ENCODE peak calls at places on chromosome 7, in nine cellular contexts. E, I, X, F, D, M, S, O and T are unnamed samples.

GRCh38 chr7:52009195-52009594 is 692.6 kb upstream of the COBL start:
- DNase-seq in M (no peak), S (no peak), D (no peak), E (no peak), X (peak), F (no peak), O (no peak), I (no peak), T (no peak)

GRCh38 chr7:152115021-152115718 is 89.7 kb downstream of the GALNT11 start:
- DNase-seq in F (no peak), D (no peak), O (no peak), S (no peak), I (no peak), X (no peak), M (no peak), E (no peak), T (no peak)

GRCh38 chr7:131471605-131472004 is 84.8 kb downstream of the PODXL start:
- DNase-seq in X (no peak), S (no peak), I (no peak), F (no peak), E (no peak), D (no peak), M (no peak), O (no peak), T (no peak)

GRCh38 chr7:24717247-24717622 is 40.0 kb downstream of the GSDME start:
- DNase-seq in D (no peak), E (no peak), X (no peak), M (no peak), S (no peak), F (no peak), O (no peak), I (no peak), T (no peak)

GRCh38 chr7:48497521-48497920 is 326.3 kb downstream of the ABCA13 start:
- DNase-seq in D (no peak), F (no peak), I (no peak), E (no peak), X (no peak), S (peak), M (no peak), O (no peak), T (no peak)

GRCh38 chr7:115888981-115889668 is 141.4 kb downstream of the TFEC start:
- DNase-seq in I (no peak), D (no peak), M (no peak), F (no peak), E (no peak), S (no peak), X (no peak), O (no peak), T (no peak)

GRCh38 chr7:25369794-25370193 is 141.5 kb upstream of the NPVF start:
- DNase-seq in M (no peak), F (no peak), I (no peak), O (no peak), S (no peak), X (no peak), D (no peak), E (no peak), T (no peak)

GRCh38 chr7:27134392-27134791 is 3.8 kb upstream of the HOXA4 start:
- DNase-seq in I (peak), S (peak), X (no peak), M (no peak), O (no peak), F (no peak), D (no peak), E (peak), T (no peak)

GRCh38 chr7:104252409-104253134 is 44.8 kb upstream of the ORC5 start:
- DNase-seq in S (no peak), I (peak), X (no peak), M (no peak), O (no peak), D (no peak), F (no peak), E (no peak), T (no peak)

GRCh38 chr7:15016726-15017125 is 114.2 kb upstream of the DGKB start:
- DNase-seq in F (no peak), O (no peak), S (peak), E (peak), D (no peak), M (no peak), I (no peak), X (peak), T (no peak)

GRCh38 chr7:7799138-7799537 is 80.7 kb upstream of the RPA3 start:
- DNase-seq in E (no peak), D (no peak), X (peak), F (no peak), I (peak), M (no peak), O (no peak), S (no peak), T (no peak)

GRCh38 chr7:96303105-96303685 is 18.7 kb downstream of the SLC25A13 start:
- DNase-seq in O (no peak), M (no peak), I (no peak), E (no peak), D (no peak), S (no peak), F (no peak), X (peak), T (no peak)

GRCh38 chr7:16648551-16648950 is 2.6 kb downstream of the BZW2 start:
- DNase-seq in O (no peak), S (no peak), M (no peak), E (no peak), I (no peak), D (no peak), X (no peak), F (no peak), T (no peak)

GRCh38 chr7:49706106-49706505 is 67.3 kb upstream of the VWC2 start:
- DNase-seq in S (no peak), O (no peak), I (no peak), X (no peak), F (no peak), M (no peak), E (no peak), D (no peak), T (no peak)

GRCh38 chr7:4945949-4946348 is 13.0 kb downstream of the MMD2 start:
- DNase-seq in O (no peak), M (no peak), I (no peak), E (no peak), S (no peak), X (no peak), D (no peak), F (no peak), T (no peak)

GRCh38 chr7:51022821-51023220 is 240.1 kb upstream of the GRB10 start:
- DNase-seq in O (no peak), X (no peak), I (no peak), S (no peak), M (no peak), D (no peak), E (no peak), F (peak), T (no peak)

GRCh38 chr7:142511801-142512200 is 237.5 kb upstream of the PRSS1 start:
- DNase-seq in S (no peak), M (no peak), X (no peak), E (no peak), F (no peak), I (no peak), D (no peak), O (no peak), T (no peak)

GRCh38 chr7:134024729-134025128 is 102.4 kb upstream of the LRGUK start:
- DNase-seq in F (no peak), M (no peak), O (no peak), E (no peak), I (no peak), X (peak), D (no peak), S (no peak), T (no peak)

GRCh38 chr7:44063894-44064651 is 1.3 kb downstream of the PGAM2 start:
- DNase-seq in I (no peak), F (no peak), E (no peak), X (no peak), O (peak), S (no peak), D (no peak), M (no peak), T (no peak)

GRCh38 chr7:41885748-41886147 is 182.9 kb upstream of the INHBA start:
- DNase-seq in I (peak), F (no peak), D (no peak), X (no peak), S (no peak), M (no peak), E (no peak), O (no peak), T (no peak)

GRCh38 chr7:150903627-150904026 is 51.3 kb downstream of the AOC1 start:
- DNase-seq in F (peak), X (no peak), E (peak), S (peak), I (peak), O (peak), D (no peak), M (no peak), T (no peak)

GRCh38 chr7:71016387-71016786 is 115.6 kb upstream of the GALNT17 start:
- DNase-seq in O (no peak), F (no peak), E (no peak), I (no peak), S (no peak), M (no peak), X (no peak), D (no peak), T (no peak)

GRCh38 chr7:1992554-1992953 is 240.2 kb downstream of the MAD1L1 start:
- DNase-seq in O (no peak), E (no peak), F (no peak), X (no peak), I (no peak), S (no peak), D (no peak), M (no peak), T (no peak)

GRCh38 chr7:120327054-120327453 is 54.1 kb downstream of the KCND2 start:
- DNase-seq in X (no peak), D (no peak), F (no peak), I (no peak), E (no peak), M (no peak), O (no peak), S (no peak), T (no peak)

GRCh38 chr7:96076350-96076707 is 245.6 kb downstream of the SLC25A13 start:
- DNase-seq in F (no peak), O (no peak), E (no peak), S (no peak), M (peak), D (no peak), I (no peak), X (no peak), T (no peak)

GRCh38 chr7:127930341-127931328 is 100.6 kb downstream of the LRRC4 start:
- DNase-seq in E (no peak), D (no peak), S (no peak), I (no peak), O (no peak), M (no peak), F (no peak), X (no peak), T (no peak)

GRCh38 chr7:45171946-45172345 is 14.4 kb downstream of the RAMP3 start:
- DNase-seq in S (no peak), F (peak), M (no peak), I (no peak), E (no peak), D (no peak), O (peak), X (no peak), T (no peak)

GRCh38 chr7:50412958-50413357 is 37.2 kb downstream of the FIGNL1 start:
- DNase-seq in M (no peak), O (no peak), D (no peak), X (no peak), I (no peak), F (no peak), S (no peak), E (no peak), T (no peak)